ENCODE peak calls at places on chromosome 13, in ten cellular contexts. N, K, W, S, U, F, R, O, L and Y are unnamed samples.

GRCh38 chr13:45180713-45181601 is 19.9 kb downstream of the KCTD4 start:
- DNase-seq in W (no peak), K (no peak), U (no peak), L (no peak), N (no peak), F (no peak), O (no peak), R (no peak), S (no peak), Y (no peak)

GRCh38 chr13:103187621-103188020 is 121.4 kb upstream of the SLC10A2 start:
- DNase-seq in W (no peak), U (peak), R (no peak), K (no peak), O (no peak), S (peak), F (no peak), L (no peak), N (no peak), Y (no peak)

GRCh38 chr13:26186995-26187394 is 35.1 kb downstream of the RNF6 start:
- DNase-seq in L (no peak), R (no peak), S (no peak), F (peak), W (peak), U (no peak), K (no peak), O (no peak), N (no peak), Y (no peak)

GRCh38 chr13:105957769-105958438 is 577.6 kb downstream of the EFNB2 start:
- DNase-seq in L (no peak), R (no peak), S (no peak), N (no peak), F (no peak), K (no peak), O (no peak), W (no peak), U (no peak), Y (no peak)

GRCh38 chr13:43273362-43273761 is 250.0 kb downstream of the DNAJC15 start:
- DNase-seq in N (no peak), K (no peak), W (no peak), U (no peak), S (no peak), O (no peak), L (no peak), F (no peak), R (no peak), Y (no peak)

GRCh38 chr13:45167611-45168554 is 33.0 kb downstream of the KCTD4 start:
- DNase-seq in L (no peak), F (no peak), K (no peak), O (peak), S (no peak), N (peak), U (peak), W (no peak), R (no peak), Y (no peak)

GRCh38 chr13:32902898-32903297 is 113.3 kb upstream of the KL start:
- DNase-seq in O (peak), F (peak), L (no peak), U (no peak), R (peak), W (peak), N (peak), K (no peak), S (peak), Y (peak)

GRCh38 chr13:33218020-33218419 is 67.5 kb downstream of the STARD13 start:
- DNase-seq in L (no peak), O (peak), F (no peak), S (peak), N (no peak), U (no peak), K (no peak), W (no peak), R (no peak), Y (no peak)

GRCh38 chr13:92843549-92843948 is 383.1 kb upstream of the GPC6 start:
- DNase-seq in S (no peak), K (peak), O (peak), R (no peak), W (no peak), F (no peak), N (no peak), U (no peak), L (no peak), Y (peak)

GRCh38 chr13:21933001-21933400 is 262.1 kb downstream of the FGF9 start:
- DNase-seq in K (no peak), N (no peak), W (no peak), L (no peak), U (no peak), R (no peak), S (no peak), F (no peak), O (no peak), Y (no peak)

GRCh38 chr13:112885782-112886268 is 83.2 kb upstream of the MCF2L start:
- DNase-seq in R (no peak), W (peak), O (peak), N (peak), F (peak), K (peak), L (no peak), U (no peak), S (peak), Y (peak)

GRCh38 chr13:106152047-106152446 is 383.4 kb downstream of the EFNB2 start:
- DNase-seq in F (no peak), R (no peak), K (no peak), L (no peak), N (no peak), O (no peak), W (no peak), S (no peak), U (no peak), Y (no peak)

GRCh38 chr13:20090349-20090748 is 70.5 kb downstream of the GJA3 start:
- DNase-seq in K (no peak), O (peak), S (no peak), W (no peak), R (no peak), F (no peak), L (no peak), N (no peak), U (peak), Y (no peak)

GRCh38 chr13:91181892-91182291 is 165.6 kb upstream of the MIR17HG start:
- DNase-seq in O (no peak), U (no peak), K (no peak), F (no peak), R (no peak), N (no peak), S (peak), W (no peak), L (no peak), Y (no peak)

GRCh38 chr13:38763446-38764381 is 76.8 kb downstream of the FREM2 start:
- DNase-seq in W (peak), U (peak), O (peak), N (no peak), K (peak), S (peak), F (no peak), R (no peak), L (peak), Y (peak)
- TF ChIP-seq CTCF in W (no peak), U (peak), O (peak), N (peak), K (peak), S (peak), F (peak), R (no peak), L (peak), Y (peak)

DNA sequence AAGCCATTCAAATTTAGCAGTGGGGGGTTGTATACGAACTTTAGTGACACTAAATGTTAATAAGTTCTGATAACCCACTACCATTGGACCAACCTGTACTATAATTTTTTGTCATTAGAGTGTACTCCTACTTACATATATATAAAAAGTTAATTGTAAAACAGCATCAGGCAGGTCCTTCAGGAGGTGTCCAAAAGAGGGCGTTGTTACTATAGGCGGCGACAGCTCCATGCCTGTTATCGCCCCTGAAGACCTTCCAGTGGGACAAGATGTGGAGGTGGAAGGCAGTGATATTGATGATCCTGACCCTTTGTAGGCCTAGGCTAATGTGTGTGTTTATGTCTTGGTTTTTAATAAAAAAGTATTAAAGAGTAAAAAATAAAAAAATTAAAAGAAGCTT is 27.5 kb downstream of the SPRYD7 start:
- DNase-seq in L (no peak), R (no peak), U (peak), S (no peak), O (no peak), K (no peak), N (no peak), F (no peak), W (peak), Y (no peak)
- TF ChIP-seq CTCF in L (no peak), R (no peak), U (peak), S (no peak), O (no peak), K (no peak), N (no peak), F (no peak), W (no peak), Y (no peak)

GRCh38 chr13:28528848-28529247 is 33.9 kb upstream of the FLT1 start:
- DNase-seq in N (no peak), S (no peak), F (no peak), W (no peak), K (no peak), U (no peak), L (no peak), R (no peak), O (no peak), Y (no peak)
- TF ChIP-seq CTCF in N (no peak), S (peak), F (no peak), W (no peak), K (no peak), U (no peak), L (no peak), R (no peak), O (no peak), Y (no peak)

GRCh38 chr13:47459512-47459911 is 541.6 kb downstream of the SUCLA2 start:
- DNase-seq in W (no peak), U (peak), R (no peak), K (no peak), S (no peak), N (no peak), L (no peak), F (no peak), O (peak), Y (no peak)
- TF ChIP-seq CTCF in W (no peak), U (no peak), R (no peak), K (peak), S (peak), N (no peak), L (peak), F (no peak), O (peak), Y (peak)

DNA sequence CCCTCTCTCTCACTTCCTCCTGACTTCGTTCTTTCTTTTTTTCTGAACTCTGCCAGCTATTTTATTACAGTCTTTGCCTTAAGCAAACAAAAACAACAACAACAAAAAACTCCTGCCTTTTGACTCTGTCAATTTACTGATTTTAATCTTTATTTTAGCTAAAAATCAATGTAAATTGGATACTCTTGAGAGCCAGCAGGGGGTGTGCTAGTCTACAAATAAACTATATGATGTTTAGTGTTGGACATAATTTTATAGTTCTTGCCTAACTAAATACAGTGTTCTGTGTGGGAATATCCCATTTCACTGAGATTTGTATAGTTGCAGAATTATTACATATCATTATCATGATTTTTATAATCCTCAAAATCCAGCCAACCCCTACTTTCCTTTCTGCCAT is 1199.9 kb upstream of the SPRY2 start:
- DNase-seq in K (no peak), W (no peak), R (no peak), U (peak), S (no peak), N (no peak), O (no peak), F (no peak), L (no peak), Y (peak)
- TF ChIP-seq CTCF in K (no peak), W (no peak), R (no peak), U (peak), S (peak), N (no peak), O (no peak), F (no peak), L (no peak), Y (peak)